ENCODE peak calls at places on chromosomes 12 and 14, in seven cellular contexts. C is dorsolateral prefrontal cortex, S is hepatocyte, H is heart left ventricle, A is AG10803, Z is right atrium auricular region, K is epithelial cell of esophagus. R is an unnamed sample.
A peak's percentile ranks its signal among the peaks of the same experiment; 100 is the strongest.

GRCh38 chr12:32483499-32483898 is 84.1 kb downstream of the FGD4 start:
- DNase-seq in C (no peak), S (no peak), H (no peak), A (no peak), Z (no peak), K (no peak), R (no peak)

GRCh38 chr12:57340104-57340503 is 89.1 kb upstream of the STAC3 start:
- DNase-seq in C (no peak), S (peak; percentile 69), H (peak; percentile 76), A (peak; percentile 56), Z (peak; percentile 76), K (no peak), R (no peak)

GRCh38 chr14:96725232-96725631 is 72.0 kb upstream of the VRK1 start:
- DNase-seq in C (no peak), S (no peak), H (no peak), A (no peak), Z (no peak), K (no peak), R (no peak)

GRCh38 chr14:55581011-55581806 is 1.2 kb downstream of the KTN1 start:
- DNase-seq in C (no peak), S (peak; percentile 64), H (peak; percentile 66), A (peak; percentile 31), Z (peak; percentile 59), K (peak; percentile 34), R (peak; percentile 52)

GRCh38 chr12:109839444-109839843 is 6.2 kb upstream of the TRPV4 start:
- DNase-seq in C (no peak), S (no peak), H (no peak), A (no peak), Z (no peak), K (no peak), R (no peak)

GRCh38 chr12:4809449-4810218 is 89.4 kb downstream of the GALNT8 start:
- DNase-seq in C (no peak), S (peak; percentile 24), H (no peak), A (no peak), Z (no peak), K (no peak), R (no peak)

GRCh38 chr14:73780391-73780790 is 66.2 kb upstream of the PNMA1 start:
- DNase-seq in C (no peak), S (no peak), H (no peak), A (no peak), Z (no peak), K (no peak), R (no peak)

GRCh38 chr12:110256780-110257431 is 24.1 kb upstream of the ATP2A2 start:
- DNase-seq in C (no peak), S (no peak), H (peak; percentile 49), A (no peak), Z (peak; percentile 68), K (no peak), R (no peak)

GRCh38 chr12:91182664-91183455 is at the start of gene DCN:
- DNase-seq in C (no peak), S (no peak), H (no peak), A (peak; percentile 55), Z (no peak), K (no peak), R (no peak)

GRCh38 chr12:14272954-14273910 is 92.2 kb upstream of the ATF7IP start:
- DNase-seq in C (no peak), S (no peak), H (no peak), A (no peak), Z (no peak), K (peak; percentile 96), R (no peak)

GRCh38 chr14:106666341-106666740 is 1140.0 kb downstream of the TMEM121 start:
- DNase-seq in C (no peak), S (no peak), H (no peak), A (no peak), Z (no peak), K (no peak), R (no peak)

GRCh38 chr14:106665814-106666213 is 1139.4 kb downstream of the TMEM121 start:
- DNase-seq in C (no peak), S (no peak), H (no peak), A (no peak), Z (no peak), K (no peak), R (no peak)

DNA sequence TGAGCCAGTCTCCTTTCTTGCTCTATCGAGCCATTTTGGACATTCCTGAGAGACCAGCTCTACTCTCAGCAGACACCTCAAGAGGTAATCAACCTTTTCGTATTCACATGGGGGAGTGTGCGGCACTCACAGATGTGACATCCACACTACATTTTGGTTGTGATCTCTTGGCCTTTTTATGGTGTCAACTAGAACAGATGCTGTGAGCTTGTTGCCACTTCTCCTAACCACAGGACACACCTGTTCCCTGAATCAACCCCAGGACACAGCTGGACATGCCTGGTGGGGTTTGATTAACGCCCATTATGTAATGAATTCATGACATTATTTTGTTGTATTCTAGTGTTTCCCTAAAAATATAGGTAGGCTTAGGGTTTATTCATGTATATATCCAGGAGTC is 1143.6 kb downstream of the TMEM121 start:
- DNase-seq in C (no peak), S (no peak), H (no peak), A (no peak), Z (no peak), K (no peak), R (no peak)
- H3K4me3 ChIP-seq in C (no peak overlapping the region), S (no peak overlapping the region), H (no peak overlapping the region), A (no peak overlapping the region), Z (no peak overlapping the region), K (no peak overlapping the region), R (no peak overlapping the region)

DNA sequence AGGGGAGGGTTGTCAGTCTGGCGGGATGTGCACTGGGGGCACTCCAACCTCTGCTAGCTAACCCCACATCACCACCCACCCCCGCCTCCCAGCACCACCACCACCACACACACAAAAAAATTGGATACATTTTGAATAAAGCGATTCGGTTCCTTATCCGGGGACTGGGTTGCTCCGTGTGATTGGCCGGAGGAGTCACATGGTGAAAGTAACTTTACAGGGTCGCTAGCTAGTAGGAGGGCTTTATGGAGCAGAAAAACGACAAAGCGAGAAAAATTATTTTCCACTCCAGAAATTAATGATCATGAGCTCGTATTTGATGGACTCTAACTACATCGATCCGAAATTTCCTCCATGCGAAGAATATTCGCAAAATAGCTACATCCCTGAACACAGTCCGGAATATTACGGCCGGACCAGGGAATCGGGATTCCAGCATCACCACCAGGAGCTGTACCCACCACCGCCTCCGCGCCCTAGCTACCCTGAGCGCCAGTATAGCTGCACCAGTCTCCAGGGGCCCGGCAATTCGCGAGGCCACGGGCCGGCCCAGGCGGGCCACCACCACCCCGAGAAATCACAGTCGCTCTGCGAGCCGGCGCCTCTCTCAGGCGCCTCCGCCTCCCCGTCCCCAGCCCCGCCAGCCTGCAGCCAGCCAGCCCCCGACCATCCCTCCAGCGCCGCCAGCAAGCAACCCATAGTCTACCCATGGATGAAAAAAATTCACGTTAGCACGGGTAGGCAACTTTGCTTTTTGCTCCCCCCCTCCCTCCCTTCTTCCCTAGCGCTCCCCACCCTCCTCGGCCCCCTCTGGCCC is at the start of gene HOXC4:
- DNase-seq in C (no peak), S (no peak), H (no peak), A (no peak), Z (no peak), K (no peak), R (no peak)
- H3K4me3 ChIP-seq in C (no peak within 1 kb of the TSS), S (peak within 1 kb of the TSS; percentile 55), H (peak within 1 kb of the TSS; percentile 47), A (no peak within 1 kb of the TSS), Z (peak within 1 kb of the TSS; percentile 49), K (peak within 1 kb of the TSS; percentile 56), R (peak within 1 kb of the TSS; percentile 63)

GRCh38 chr12:95836185-95836609 is 22.6 kb upstream of the SNRPF start:
- DNase-seq in C (no peak), S (no peak), H (no peak), A (peak; percentile 55), Z (no peak), K (peak; percentile 88), R (no peak)

GRCh38 chr12:95834572-95834971 is 24.2 kb upstream of the SNRPF start:
- DNase-seq in C (no peak), S (no peak), H (no peak), A (no peak), Z (no peak), K (no peak), R (no peak)

GRCh38 chr12:95838125-95838524 is 20.6 kb upstream of the SNRPF start:
- DNase-seq in C (no peak), S (peak; percentile 41), H (no peak), A (peak; percentile 83), Z (no peak), K (peak; percentile 10), R (no peak)

GRCh38 chr12:95837240-95838038 is 21.3 kb upstream of the SNRPF start:
- DNase-seq in C (no peak), S (no peak), H (no peak), A (no peak), Z (no peak), K (no peak), R (no peak)

GRCh38 chr12:95836630-95837239 is 22.0 kb upstream of the SNRPF start:
- DNase-seq in C (no peak), S (no peak), H (no peak), A (peak; percentile 56), Z (no peak), K (no peak), R (no peak)
- H3K4me3 ChIP-seq in C (no peak overlapping the region), S (no peak overlapping the region), H (no peak overlapping the region), A (peak overlapping the region; percentile 20), Z (no peak overlapping the region), K (no peak overlapping the region), R (no peak overlapping the region)

DNA sequence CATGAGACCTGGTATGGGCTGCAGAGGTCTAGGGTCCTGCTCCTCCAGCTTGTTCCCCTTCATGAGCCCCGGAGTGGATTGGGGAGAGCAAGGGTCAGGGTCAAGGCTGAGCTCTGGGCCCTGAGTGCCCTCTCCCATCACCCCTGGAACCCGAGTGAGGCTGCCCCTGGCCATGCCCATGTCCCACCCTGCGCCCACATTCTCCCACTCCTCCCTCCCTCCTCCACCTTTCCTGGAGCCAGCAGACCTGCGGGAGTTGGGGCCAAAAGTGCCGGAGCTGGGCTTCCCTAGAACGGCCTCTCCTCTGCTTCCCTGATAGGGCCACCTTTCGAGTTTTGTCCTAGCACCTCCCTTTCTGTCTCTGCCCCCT is 597 bp downstream of the SCNN1A start:
- DNase-seq in C (no peak), S (no peak), H (no peak), A (no peak), Z (no peak), K (no peak), R (no peak)
- H3K4me3 ChIP-seq in C (no peak overlapping the region), S (no peak overlapping the region), H (no peak overlapping the region), A (no peak overlapping the region), Z (no peak overlapping the region), K (peak overlapping the region; percentile 55), R (no peak overlapping the region)